ENCODE peak calls at places on chromosome 5, in eight cellular contexts. Q, V, Y, S, D, X, T and M are unnamed samples.

GRCh38 chr5:135891804-135892203 is 3.8 kb downstream of the IL9 start:
- DNase-seq in Y (no peak), D (no peak), V (no peak), X (no peak), Q (no peak), T (no peak), S (no peak), M (peak)

GRCh38 chr5:177116631-177117373 is 16.8 kb upstream of the NSD1 start:
- DNase-seq in X (no peak), D (peak), V (peak), Y (peak), S (peak), Q (peak), T (peak), M (no peak)

GRCh38 chr5:137344723-137345322 is 154.3 kb downstream of the SPOCK1 start:
- DNase-seq in D (peak), Q (no peak), Y (peak), X (peak), S (no peak), V (peak), T (no peak), M (peak)

GRCh38 chr5:60196382-60197113 is 303.0 kb upstream of the PDE4D start:
- DNase-seq in V (peak), Y (no peak), D (no peak), S (peak), X (peak), Q (no peak), T (no peak), M (peak)

GRCh38 chr5:45385321-45386058 is 310.7 kb downstream of the HCN1 start:
- DNase-seq in Y (no peak), V (no peak), X (no peak), T (no peak), Q (no peak), S (no peak), D (peak), M (peak)

GRCh38 chr5:132655821-132656773 is 1.9 kb upstream of the IL13 start:
- DNase-seq in X (no peak), D (no peak), T (no peak), Q (no peak), V (no peak), Y (peak), S (no peak), M (peak)

GRCh38 chr5:55692509-55692908 is 19.6 kb downstream of the SLC38A9 start:
- DNase-seq in T (no peak), D (no peak), S (no peak), Q (no peak), Y (no peak), V (no peak), X (no peak), M (no peak)

GRCh38 chr5:142981886-142982820 is 212.0 kb downstream of the ARHGAP26 start:
- DNase-seq in V (peak), S (peak), Y (peak), Q (peak), X (no peak), T (no peak), D (peak), M (no peak)

GRCh38 chr5:41420509-41421067 is 89.8 kb downstream of the PLCXD3 start:
- DNase-seq in X (no peak), D (no peak), Y (no peak), V (no peak), T (no peak), S (no peak), Q (no peak), M (no peak)

GRCh38 chr5:157271740-157272271 is 5.9 kb downstream of the CYFIP2 start:
- DNase-seq in T (peak), S (peak), Y (peak), X (no peak), V (no peak), Q (no peak), D (no peak), M (peak)

GRCh38 chr5:150121448-150122157 is 34.0 kb downstream of the PDGFRB start:
- DNase-seq in Q (peak), X (no peak), T (no peak), V (no peak), Y (no peak), D (no peak), S (peak), M (no peak)

GRCh38 chr5:133083901-133084300 is 32.1 kb downstream of the HSPA4 start:
- DNase-seq in T (no peak), D (no peak), Q (no peak), S (no peak), Y (no peak), X (no peak), V (no peak), M (no peak)

GRCh38 chr5:66517361-66517760 is 78.8 kb upstream of the MAST4 start:
- DNase-seq in Y (no peak), X (no peak), V (no peak), Q (no peak), S (no peak), T (no peak), D (no peak), M (no peak)

GRCh38 chr5:141186897-141187512 is at the start of gene PCDHB9:
- DNase-seq in T (no peak), V (no peak), Q (no peak), D (no peak), X (peak), Y (no peak), S (no peak), M (peak)

GRCh38 chr5:151751091-151751490 is 7.3 kb downstream of the ATOX1 start:
- DNase-seq in X (no peak), V (no peak), D (no peak), S (no peak), Y (no peak), T (no peak), Q (no peak), M (no peak)

GRCh38 chr5:111743521-111743920 is 13.5 kb downstream of the NREP start:
- DNase-seq in X (no peak), V (no peak), Y (no peak), Q (no peak), S (no peak), T (no peak), D (no peak), M (no peak)

GRCh38 chr5:40914835-40915234 is 5.5 kb downstream of the C7 start:
- DNase-seq in T (no peak), Q (no peak), V (no peak), X (no peak), D (no peak), Y (no peak), S (no peak), M (no peak)

GRCh38 chr5:8576178-8576577 is 707.2 kb downstream of the MTRR start:
- DNase-seq in T (no peak), V (no peak), X (no peak), Q (no peak), Y (no peak), S (no peak), D (no peak), M (no peak)

GRCh38 chr5:132473019-132473531 is 17.5 kb downstream of the IRF1 start:
- DNase-seq in D (no peak), S (peak), Q (no peak), Y (peak), V (no peak), T (no peak), X (no peak), M (peak)

GRCh38 chr5:66343370-66344071 is 199.4 kb downstream of the SREK1 start:
- DNase-seq in Q (no peak), S (no peak), T (no peak), V (no peak), X (no peak), Y (no peak), D (no peak), M (no peak)

GRCh38 chr5:135456238-135457099 is 4.3 kb upstream of the TIFAB start:
- DNase-seq in V (no peak), D (peak), S (peak), X (peak), Y (peak), T (no peak), Q (no peak), M (peak)

GRCh38 chr5:154850255-154851062 is at the start of gene FAXDC2:
- DNase-seq in V (peak), T (no peak), S (peak), D (peak), Y (peak), Q (peak), X (no peak), M (no peak)

GRCh38 chr5:1516615-1517601 is 6.9 kb downstream of the LPCAT1 start:
- DNase-seq in T (no peak), V (no peak), D (peak), Q (peak), S (peak), X (peak), Y (peak), M (no peak)

GRCh38 chr5:174825587-174825986 is 101.2 kb downstream of the MSX2 start:
- DNase-seq in V (no peak), Y (no peak), T (no peak), Q (no peak), X (no peak), S (no peak), D (no peak), M (no peak)

GRCh38 chr5:142222235-142222880 is 102.5 kb downstream of the SPRY4 start:
- DNase-seq in S (no peak), T (no peak), D (no peak), Y (no peak), X (no peak), V (no peak), Q (no peak), M (peak)

GRCh38 chr5:53037141-53037859 is 48.1 kb downstream of the ITGA2 start:
- DNase-seq in Y (no peak), D (no peak), Q (no peak), V (no peak), X (peak), T (no peak), S (no peak), M (no peak)

GRCh38 chr5:127942246-127943060 is 141.1 kb upstream of the SLC12A2 start:
- DNase-seq in Y (no peak), S (no peak), Q (no peak), X (no peak), T (no peak), V (no peak), D (no peak), M (no peak)

GRCh38 chr5:107369622-107370021 is 301.1 kb downstream of the EFNA5 start:
- DNase-seq in Q (no peak), D (no peak), Y (no peak), T (no peak), V (no peak), S (no peak), X (no peak), M (no peak)

GRCh38 chr5:119682372-119682771 is 53.0 kb downstream of the FAM170A start:
- DNase-seq in D (no peak), Y (no peak), V (no peak), Q (no peak), T (no peak), S (no peak), X (no peak), M (no peak)

GRCh38 chr5:141412853-141413539 is at the start of gene PCDHGA10:
- DNase-seq in V (peak), S (peak), Q (no peak), Y (peak), T (peak), X (no peak), D (peak), M (peak)

GRCh38 chr5:154466671-154467070 is 11.4 kb downstream of the HAND1 start:
- DNase-seq in S (no peak), D (no peak), X (no peak), T (no peak), Q (no peak), V (no peak), Y (no peak), M (no peak)

GRCh38 chr5:177593511-177593910 is 1.5 kb downstream of the TMED9 start:
- DNase-seq in Q (no peak), Y (no peak), D (no peak), S (peak), V (no peak), T (no peak), X (no peak), M (no peak)

GRCh38 chr5:140111859-140112551 is 1.9 kb upstream of the PURA start:
- DNase-seq in S (no peak), D (no peak), Y (no peak), Q (no peak), X (no peak), T (no peak), V (no peak), M (peak)

GRCh38 chr5:119417891-119418781 is 34.2 kb upstream of the HSD17B4 start:
- DNase-seq in D (no peak), Q (no peak), T (no peak), Y (no peak), S (no peak), V (no peak), X (no peak), M (peak)

GRCh38 chr5:136053336-136054121 is 24.7 kb downstream of the TGFBI start:
- DNase-seq in X (peak), Q (no peak), S (peak), D (peak), V (no peak), T (no peak), Y (no peak), M (no peak)

GRCh38 chr5:135429886-135430437 is 17.2 kb downstream of the DCANP1 start:
- DNase-seq in Q (no peak), D (no peak), X (no peak), S (peak), T (no peak), V (no peak), Y (no peak), M (no peak)

GRCh38 chr5:52521236-52521635 is 266.5 kb upstream of the ITGA1 start:
- DNase-seq in S (no peak), Y (no peak), D (no peak), Q (no peak), V (no peak), T (no peak), X (no peak), M (no peak)

DNA sequence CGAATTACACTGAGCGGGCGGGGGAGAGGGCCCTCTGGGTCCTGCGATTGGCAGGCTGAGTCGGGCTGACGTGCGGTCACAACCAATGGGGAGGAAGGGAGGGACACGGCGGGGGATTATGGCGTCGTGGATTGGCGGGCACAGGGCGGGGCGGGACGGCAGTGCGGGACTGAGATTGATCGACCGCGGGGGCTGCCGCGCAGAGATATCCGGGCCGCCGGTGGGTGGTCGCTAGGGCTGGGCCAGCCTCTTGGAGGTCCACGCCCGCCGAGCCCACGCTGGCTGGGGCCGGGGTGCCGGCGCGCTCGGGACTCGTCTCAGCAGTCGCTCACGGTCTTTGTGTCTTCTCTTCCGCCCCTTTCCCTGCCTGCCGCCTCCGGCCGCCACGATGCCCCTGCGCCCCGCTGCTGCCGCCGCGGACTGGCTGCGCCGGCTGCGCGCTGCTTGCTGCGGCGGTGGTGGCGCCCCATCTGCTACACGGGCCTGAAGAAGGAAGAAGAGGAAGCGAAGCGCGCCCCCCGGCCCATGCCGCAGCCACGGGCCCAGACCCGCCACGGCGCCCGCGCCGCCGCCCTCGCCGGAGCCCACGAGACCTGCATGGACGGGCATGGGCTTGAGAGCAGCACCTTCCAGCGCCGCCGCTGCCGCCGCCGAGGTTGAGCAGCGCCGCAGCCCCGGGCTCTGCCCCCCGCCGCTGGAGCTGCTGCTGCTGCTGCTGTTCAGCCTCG is at the start of gene RGMB:
- DNase-seq in S (peak), T (peak), X (peak), V (peak), Q (peak), Y (peak), D (peak), M (peak)
- TF ChIP-seq POLR2A in S (peak), T (peak), X (peak), V (peak), Q (peak), Y (no peak), D (peak), M (no peak)

DNA sequence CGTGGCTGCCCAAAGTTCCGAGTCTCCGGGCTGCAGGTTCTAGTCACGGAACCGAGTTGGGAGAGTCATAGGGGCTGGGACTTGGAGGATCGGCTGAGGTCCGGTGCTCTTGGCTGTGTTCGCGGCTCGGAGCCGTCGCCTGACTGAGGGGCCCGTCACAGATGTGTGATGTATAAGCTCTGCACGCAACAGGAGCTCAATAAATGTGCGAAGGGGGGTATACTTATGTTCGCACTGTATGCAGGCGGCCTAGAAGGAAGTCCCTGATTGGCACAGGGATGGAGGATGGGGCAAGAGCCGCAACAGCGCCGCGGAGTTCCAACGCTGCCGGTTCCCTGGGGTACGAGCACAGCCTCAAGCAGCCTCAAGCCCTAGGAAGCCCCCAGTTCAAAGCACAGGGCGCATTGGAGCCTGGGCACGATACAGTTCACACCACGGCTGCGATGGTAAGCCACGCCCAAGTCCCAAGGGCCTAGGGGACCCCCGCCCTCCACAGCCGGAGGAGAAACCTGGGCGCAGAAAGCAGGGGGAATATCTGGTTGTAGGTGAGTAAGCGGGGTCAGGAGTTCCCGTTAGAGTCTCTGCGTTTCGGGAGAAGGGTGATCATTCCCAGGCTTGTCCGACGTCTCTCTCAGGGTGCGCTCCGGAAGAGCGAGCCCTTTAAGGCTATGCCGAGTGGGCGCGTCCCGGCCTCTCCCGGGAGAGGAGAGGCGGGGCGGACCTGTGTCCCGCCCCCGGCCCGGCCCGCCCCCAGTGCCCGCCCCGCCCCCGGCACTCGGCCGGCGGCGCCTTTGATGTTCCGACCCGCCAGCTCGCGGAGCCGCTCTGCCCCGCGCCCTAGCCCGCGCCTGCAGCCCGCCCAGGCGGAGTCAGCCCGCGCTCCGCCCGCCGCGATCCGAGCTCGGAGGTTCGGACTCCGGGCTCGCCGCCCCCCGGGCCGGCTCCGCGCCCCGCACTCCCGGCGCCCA is at the start of gene TCF7:
- DNase-seq in V (peak), D (peak), T (peak), X (peak), Q (peak), Y (peak), S (peak), M (peak)
- TF ChIP-seq POLR2A in V (peak), D (no peak), T (peak), X (peak), Q (no peak), Y (no peak), S (peak), M (no peak)

DNA sequence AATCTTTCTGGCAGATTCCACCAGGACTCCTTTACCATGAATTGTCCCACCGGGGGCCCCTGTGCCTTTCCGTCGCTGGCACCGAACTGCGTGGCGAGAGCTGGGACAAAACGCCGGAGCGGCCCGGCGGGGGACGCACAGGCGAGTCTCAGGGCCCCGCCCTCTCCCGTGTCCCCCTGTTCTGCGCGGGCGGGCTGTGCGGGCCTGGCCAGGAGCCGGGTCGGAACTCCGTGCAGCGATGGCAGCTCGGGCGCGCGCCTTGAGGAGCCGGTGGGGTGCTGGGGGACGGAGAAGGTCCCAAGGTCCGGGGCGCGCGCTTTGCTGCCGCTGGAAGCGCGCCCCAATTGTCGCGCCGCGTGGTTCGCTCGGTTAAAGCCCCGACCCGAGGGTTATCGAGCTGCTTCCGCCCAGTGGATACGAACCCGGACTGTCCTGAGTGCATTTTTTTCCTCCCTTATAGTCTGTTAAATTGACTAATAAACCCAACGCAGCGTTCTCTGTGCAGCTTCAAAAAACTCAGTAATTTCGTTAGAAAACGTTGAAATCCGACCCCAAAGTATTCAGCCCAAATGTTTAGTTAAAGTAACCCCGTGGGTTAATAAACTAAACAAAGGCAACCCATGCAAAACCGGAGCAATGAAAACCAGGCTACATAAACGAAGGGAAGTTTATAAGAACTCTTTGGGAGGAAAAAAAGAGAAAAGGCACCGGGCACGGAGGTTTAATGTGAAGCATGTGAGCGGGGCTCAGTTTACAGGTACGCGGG is 125.4 kb downstream of the TMEM174 start:
- DNase-seq in T (no peak), Q (no peak), X (no peak), Y (no peak), V (no peak), D (no peak), S (no peak), M (no peak)
- TF ChIP-seq POLR2A in T (no peak), Q (no peak), X (no peak), Y (no peak), V (no peak), D (no peak), S (no peak), M (no peak)

DNA sequence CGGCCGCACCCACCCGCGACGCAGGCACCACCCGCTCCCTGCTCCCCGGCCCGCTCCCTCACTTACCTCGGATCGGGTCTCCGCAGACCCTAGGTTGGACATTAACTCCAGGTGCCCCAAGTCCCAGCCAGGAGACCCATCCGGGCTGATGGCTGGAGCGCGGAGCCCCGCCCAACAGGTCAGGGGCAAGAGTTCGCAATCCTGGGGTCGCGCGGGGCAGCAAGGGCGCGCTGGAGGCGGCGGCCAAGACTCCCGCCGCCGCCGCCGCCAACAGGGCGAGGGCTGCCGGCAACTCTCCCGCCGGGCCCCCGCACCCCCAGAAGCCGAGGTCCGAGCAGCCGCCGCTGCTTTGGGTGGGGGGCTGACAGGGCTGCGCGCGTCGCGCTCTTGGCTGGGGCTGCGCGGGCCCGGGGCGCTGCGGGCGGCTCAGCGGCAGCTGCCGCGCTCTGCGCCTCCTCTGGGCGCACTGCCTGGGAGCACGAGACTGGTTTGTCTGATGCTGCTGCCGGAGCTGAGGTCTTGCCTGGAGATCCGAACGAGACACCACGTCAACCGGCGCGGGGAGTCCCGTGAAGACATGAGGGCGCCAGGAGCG is 303 bp downstream of the GDNF start:
- DNase-seq in T (peak), Y (no peak), S (no peak), V (no peak), Q (peak), D (peak), X (peak), M (no peak)
- TF ChIP-seq POLR2A in T (no peak), Y (no peak), S (no peak), V (no peak), Q (no peak), D (peak), X (no peak), M (no peak)

GRCh38 chr5:95822408-95823240 is at the start of gene GLRX:
- DNase-seq in T (no peak), S (peak), Q (peak), Y (peak), D (peak), X (peak), V (peak), M (peak)
- TF ChIP-seq POLR2A in T (peak), S (peak), Q (no peak), Y (no peak), D (peak), X (peak), V (peak), M (no peak)